ENCODE peak calls at places on chromosomes 4 and X, in eight cellular contexts. U, F, H, W, R, O, D and Y are unnamed samples. For H3K4me1, the result is how much of the 10 kb centered on the place peaks cover.

GRCh38 chr4:183738081-183738673 is 79.1 kb downstream of the TRAPPC11 start:
- DNase-seq in U (peak), F (no peak), H (no peak), W (no peak), R (no peak), O (no peak), D (no peak), Y (no peak)

GRCh38 chr4:6753103-6753560 is 29.4 kb upstream of the KIAA0232 start:
- DNase-seq in U (no peak), F (no peak), H (no peak), W (no peak), R (no peak), O (peak), D (no peak), Y (no peak)

GRCh38 chrX:12488220-12488619 is 303.0 kb upstream of the PRPS2 start:
- DNase-seq in U (no peak), F (no peak), H (no peak), W (no peak), R (no peak), O (no peak), D (no peak), Y (no peak)

GRCh38 chr4:52665592-52665991 is 6.5 kb upstream of the USP46 start:
- DNase-seq in U (peak), F (no peak), H (no peak), W (no peak), R (no peak), O (no peak), D (no peak), Y (no peak)

GRCh38 chrX:86012188-86012587 is 35.2 kb downstream of the CHM start:
- DNase-seq in U (no peak), F (no peak), H (no peak), W (no peak), R (no peak), O (no peak), D (no peak), Y (no peak)

GRCh38 chrX:44674906-44675305 is 132.2 kb upstream of the FUNDC1 start:
- DNase-seq in U (no peak), F (no peak), H (no peak), W (no peak), R (no peak), O (no peak), D (no peak), Y (no peak)

GRCh38 chr4:30714408-30715031 is 5.6 kb upstream of the PCDH7 start:
- DNase-seq in U (peak), F (no peak), H (no peak), W (peak), R (peak), O (peak), D (no peak), Y (no peak)

GRCh38 chr4:47471591-47471990 is 8.1 kb upstream of the COMMD8 start:
- DNase-seq in U (no peak), F (no peak), H (no peak), W (no peak), R (no peak), O (no peak), D (no peak), Y (no peak)

GRCh38 chr4:38493068-38493467 is 170.9 kb upstream of the KLF3 start:
- DNase-seq in U (no peak), F (no peak), H (no peak), W (no peak), R (no peak), O (no peak), D (no peak), Y (no peak)

GRCh38 chr4:80097395-80098177 is 24.6 kb upstream of the ANTXR2 start:
- DNase-seq in U (peak), F (no peak), H (no peak), W (no peak), R (no peak), O (no peak), D (peak), Y (no peak)

GRCh38 chrX:93422693-93423092 is 250.7 kb downstream of the NAP1L3 start:
- DNase-seq in U (peak), F (no peak), H (no peak), W (peak), R (peak), O (peak), D (no peak), Y (no peak)

GRCh38 chr4:48748949-48749596 is 31.0 kb downstream of the FRYL start:
- DNase-seq in U (no peak), F (no peak), H (no peak), W (no peak), R (no peak), O (no peak), D (no peak), Y (no peak)

DNA sequence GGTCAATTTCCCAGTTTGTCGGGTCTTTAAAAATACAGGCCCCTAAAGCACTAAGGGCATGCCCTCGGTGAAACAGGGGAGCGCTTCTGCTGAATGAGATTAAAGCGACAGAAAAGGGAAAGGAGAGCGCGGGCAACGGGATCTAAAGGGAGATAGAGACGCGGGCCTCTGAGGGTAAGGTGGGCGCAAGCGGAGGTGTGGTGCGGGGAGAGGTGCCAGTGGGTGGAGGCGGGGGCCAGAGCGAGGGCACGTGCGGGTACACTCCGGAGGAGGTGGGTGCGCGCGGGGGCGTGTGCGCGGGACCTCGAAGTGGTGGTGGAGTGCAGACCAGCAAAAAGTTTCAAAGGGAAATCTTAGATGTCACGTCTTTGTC is 777 bp upstream of the TET2 start:
- DNase-seq in U (no peak), F (no peak), H (no peak), W (peak), R (peak), O (peak), D (no peak), Y (no peak)
- H3K4me1 ChIP-seq in U (under half), F (under half), H (under half), W (under half), R (under half), O (under half), D (under half), Y (under half)

GRCh38 chr4:139734201-139734874 is 68.7 kb downstream of the MGST2 start:
- DNase-seq in U (no peak), F (no peak), H (no peak), W (no peak), R (peak), O (peak), D (no peak), Y (no peak)

GRCh38 chr4:139736257-139736626 is 70.6 kb downstream of the MGST2 start:
- DNase-seq in U (no peak), F (no peak), H (no peak), W (no peak), R (no peak), O (peak), D (no peak), Y (no peak)

GRCh38 chr4:139735381-139736256 is 70.0 kb downstream of the MGST2 start:
- DNase-seq in U (no peak), F (no peak), H (no peak), W (peak), R (no peak), O (peak), D (no peak), Y (no peak)

GRCh38 chr4:139734875-139735380 is 69.3 kb downstream of the MGST2 start:
- DNase-seq in U (peak), F (peak), H (peak), W (peak), R (peak), O (peak), D (peak), Y (peak)

DNA sequence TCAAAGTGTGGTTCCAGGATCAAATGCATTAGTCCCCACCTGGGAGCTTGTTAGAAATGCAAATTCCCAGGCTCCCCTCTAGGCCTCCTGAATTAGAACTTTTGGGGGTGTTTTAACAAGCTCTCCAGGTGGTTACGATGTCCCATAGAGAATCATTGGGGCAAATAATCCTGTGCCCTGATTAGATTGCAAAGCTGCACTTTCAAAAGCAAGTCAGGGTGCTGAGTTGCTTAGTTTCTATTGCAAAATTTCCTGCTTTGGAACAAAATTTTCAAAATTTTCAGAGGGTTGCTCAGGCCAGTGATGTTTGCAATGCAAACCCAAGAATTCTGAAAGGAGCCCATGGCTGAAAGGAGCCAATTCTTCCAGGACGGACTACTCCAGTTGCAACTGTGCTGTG is 71.0 kb downstream of the MGST2 start:
- DNase-seq in U (no peak), F (no peak), H (no peak), W (no peak), R (no peak), O (peak), D (no peak), Y (no peak)
- H3K4me1 ChIP-seq in U (under half), F (under half), H (under half), W (under half), R (half or more), O (half or more), D (under half), Y (under half)

GRCh38 chr4:82372502-82372873 is 1.3 kb downstream of the HNRNPD start:
- DNase-seq in U (peak), F (no peak), H (no peak), W (no peak), R (peak), O (peak), D (no peak), Y (no peak)
- H3K4me1 ChIP-seq in U (under half), F (under half), H (under half), W (under half), R (half or more), O (under half), D (under half), Y (half or more)

DNA sequence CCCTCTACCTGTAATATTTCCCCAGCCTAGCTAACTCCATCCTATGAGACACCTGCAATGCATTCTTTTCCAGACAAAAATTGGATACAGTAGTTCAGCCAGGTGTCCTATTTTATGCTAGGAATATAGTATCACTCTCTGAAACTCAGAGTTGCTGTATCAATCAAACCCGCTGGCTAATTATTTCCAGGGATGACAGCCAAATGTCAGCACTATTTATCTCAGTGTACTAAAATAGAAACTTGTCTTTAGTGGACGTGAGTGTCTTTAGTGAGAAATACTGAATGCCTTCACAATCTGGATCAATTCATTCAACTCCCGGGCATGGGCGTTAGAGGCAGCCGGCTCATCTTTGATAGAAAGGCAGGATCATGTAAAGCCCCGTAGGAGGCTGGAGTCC is 196.2 kb downstream of the RBM46 start:
- DNase-seq in U (no peak), F (no peak), H (no peak), W (no peak), R (no peak), O (no peak), D (no peak), Y (no peak)
- H3K4me1 ChIP-seq in U (under half), F (under half), H (under half), W (under half), R (under half), O (under half), D (under half), Y (under half)

DNA sequence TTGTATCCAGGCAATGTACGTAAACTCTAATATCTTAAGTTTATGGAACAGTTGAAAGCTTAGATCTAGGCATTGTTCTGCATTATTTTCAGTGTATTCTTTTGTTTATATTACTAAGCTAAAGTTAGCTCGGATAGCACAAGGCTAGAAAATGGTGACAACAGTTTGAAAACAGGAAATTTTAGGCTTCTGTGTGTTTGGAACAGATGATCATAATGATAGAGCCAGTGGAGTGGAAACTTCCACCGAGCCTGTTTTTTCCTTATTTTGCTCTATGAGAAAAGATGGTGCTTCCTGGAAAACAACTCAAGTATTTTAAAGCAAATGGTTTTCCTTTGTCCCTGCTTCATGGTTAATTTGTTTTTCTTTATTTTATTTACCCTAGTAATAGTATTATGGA is 70.8 kb downstream of the GAB1 start:
- DNase-seq in U (no peak), F (no peak), H (no peak), W (no peak), R (no peak), O (no peak), D (no peak), Y (no peak)
- H3K4me1 ChIP-seq in U (under half), F (under half), H (under half), W (under half), R (under half), O (under half), D (under half), Y (half or more)

GRCh38 chr4:78553526-78554060 is 2.0 kb downstream of the ANXA3 start:
- DNase-seq in U (no peak), F (no peak), H (no peak), W (no peak), R (no peak), O (no peak), D (no peak), Y (no peak)

GRCh38 chr4:78557841-78558240 is 6.3 kb downstream of the ANXA3 start:
- DNase-seq in U (no peak), F (no peak), H (no peak), W (no peak), R (no peak), O (no peak), D (no peak), Y (no peak)

GRCh38 chr4:78558421-78558820 is 6.9 kb downstream of the ANXA3 start:
- DNase-seq in U (no peak), F (no peak), H (no peak), W (no peak), R (no peak), O (no peak), D (no peak), Y (no peak)

GRCh38 chr4:78560296-78560963 is 8.9 kb downstream of the ANXA3 start:
- DNase-seq in U (peak), F (no peak), H (no peak), W (no peak), R (no peak), O (no peak), D (no peak), Y (no peak)

DNA sequence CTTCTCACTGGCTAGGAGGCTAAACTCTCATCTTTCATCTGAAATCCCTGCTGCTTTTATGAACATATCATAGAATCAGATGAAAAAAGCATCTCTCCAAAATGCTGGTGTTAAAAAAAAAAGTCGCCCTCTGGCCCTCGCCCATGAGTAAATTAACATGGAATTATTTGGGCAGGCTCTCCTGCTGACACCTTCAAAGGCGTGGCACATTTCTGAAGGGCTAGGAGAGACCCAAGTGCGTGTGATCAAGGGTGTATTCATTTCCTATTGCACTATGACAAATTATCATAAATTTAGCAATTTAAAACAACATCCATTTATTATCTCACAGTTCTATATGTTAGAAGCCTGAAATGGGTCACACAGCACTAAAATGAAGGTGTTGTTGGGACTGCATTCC is 5.1 kb downstream of the ANXA3 start:
- DNase-seq in U (peak), F (no peak), H (no peak), W (no peak), R (no peak), O (no peak), D (no peak), Y (no peak)
- H3K4me1 ChIP-seq in U (half or more), F (under half), H (under half), W (under half), R (under half), O (under half), D (under half), Y (under half)